ENCODE peak calls at places on chromosome X, in nine cellular contexts. One of them, this sample, is unnamed.

GRCh38 chrX:119784747-119785446 is 6.5 kb downstream of the RPL39 start:
- DNase-seq in GM23248: peak; percentile 35
- DNase-seq in CD8-positive, alpha-beta memory T cell: peak; percentile 30
- DNase-seq in cardiac fibroblast: peak; percentile 47
- DNase-seq in AG10803: peak; percentile 27
- DNase-seq in effector memory CD4-positive, alpha-beta T cell: no peak
- DNase-seq in AG09309: no peak
- DNase-seq in CD8-positive, alpha-beta T cell: peak; percentile 18
- DNase-seq in cardiac muscle cell: no peak
- DNase-seq in this sample: peak; percentile 59

GRCh38 chrX:3345281-3346081 is 971 bp downstream of the MXRA5 start:
- DNase-seq in GM23248: peak; percentile 72
- DNase-seq in CD8-positive, alpha-beta memory T cell: no peak
- DNase-seq in cardiac fibroblast: peak; percentile 1
- DNase-seq in AG10803: peak; percentile 76
- DNase-seq in effector memory CD4-positive, alpha-beta T cell: no peak
- DNase-seq in AG09309: peak; percentile 7
- DNase-seq in CD8-positive, alpha-beta T cell: no peak
- DNase-seq in cardiac muscle cell: peak; percentile 57
- DNase-seq in this sample: no peak

GRCh38 chrX:17377795-17378194 is 2.8 kb downstream of the NHS start:
- DNase-seq in GM23248: peak; percentile 13
- DNase-seq in CD8-positive, alpha-beta memory T cell: no peak
- DNase-seq in cardiac fibroblast: peak; percentile 1
- DNase-seq in AG10803: no peak
- DNase-seq in effector memory CD4-positive, alpha-beta T cell: no peak
- DNase-seq in AG09309: no peak
- DNase-seq in CD8-positive, alpha-beta T cell: no peak
- DNase-seq in cardiac muscle cell: no peak
- DNase-seq in this sample: no peak

GRCh38 chrX:16772460-16772859 is 13.8 kb upstream of the TXLNG start:
- DNase-seq in GM23248: no peak
- DNase-seq in CD8-positive, alpha-beta memory T cell: no peak
- DNase-seq in cardiac fibroblast: no peak
- DNase-seq in AG10803: no peak
- DNase-seq in effector memory CD4-positive, alpha-beta T cell: no peak
- DNase-seq in AG09309: no peak
- DNase-seq in CD8-positive, alpha-beta T cell: no peak
- DNase-seq in cardiac muscle cell: no peak
- DNase-seq in this sample: no peak

GRCh38 chrX:109472939-109473713 is 8.8 kb downstream of the GUCY2F start:
- DNase-seq in GM23248: peak; percentile 66
- DNase-seq in CD8-positive, alpha-beta memory T cell: no peak
- DNase-seq in cardiac fibroblast: peak; percentile 77
- DNase-seq in AG10803: peak; percentile 5
- DNase-seq in effector memory CD4-positive, alpha-beta T cell: no peak
- DNase-seq in AG09309: no peak
- DNase-seq in CD8-positive, alpha-beta T cell: no peak
- DNase-seq in cardiac muscle cell: peak; percentile 77
- DNase-seq in this sample: peak; percentile 26

GRCh38 chrX:368811-369562 is 17.7 kb downstream of the PPP2R3B start:
- DNase-seq in GM23248: peak; percentile 63
- DNase-seq in CD8-positive, alpha-beta memory T cell: no peak
- DNase-seq in cardiac fibroblast: peak; percentile 29
- DNase-seq in AG10803: peak; percentile 65
- DNase-seq in effector memory CD4-positive, alpha-beta T cell: no peak
- DNase-seq in AG09309: no peak
- DNase-seq in CD8-positive, alpha-beta T cell: no peak
- DNase-seq in cardiac muscle cell: peak; percentile 85
- DNase-seq in this sample: no peak

GRCh38 chrX:17805120-17805519 is 56.0 kb downstream of the RAI2 start:
- DNase-seq in GM23248: no peak
- DNase-seq in CD8-positive, alpha-beta memory T cell: no peak
- DNase-seq in cardiac fibroblast: no peak
- DNase-seq in AG10803: no peak
- DNase-seq in effector memory CD4-positive, alpha-beta T cell: no peak
- DNase-seq in AG09309: no peak
- DNase-seq in CD8-positive, alpha-beta T cell: no peak
- DNase-seq in cardiac muscle cell: no peak
- DNase-seq in this sample: no peak

GRCh38 chrX:119398974-119399771 is at the start of gene SLC25A43:
- DNase-seq in GM23248: peak; percentile 61
- DNase-seq in CD8-positive, alpha-beta memory T cell: peak; percentile 8
- DNase-seq in cardiac fibroblast: peak; percentile 20
- DNase-seq in AG10803: peak; percentile 26
- DNase-seq in effector memory CD4-positive, alpha-beta T cell: peak; percentile 0
- DNase-seq in AG09309: no peak
- DNase-seq in CD8-positive, alpha-beta T cell: peak; percentile 24
- DNase-seq in cardiac muscle cell: peak; percentile 40
- DNase-seq in this sample: peak; percentile 58

GRCh38 chrX:150570512-150570911 is 2.1 kb downstream of the MTM1 start:
- DNase-seq in GM23248: no peak
- DNase-seq in CD8-positive, alpha-beta memory T cell: no peak
- DNase-seq in cardiac fibroblast: no peak
- DNase-seq in AG10803: no peak
- DNase-seq in effector memory CD4-positive, alpha-beta T cell: no peak
- DNase-seq in AG09309: no peak
- DNase-seq in CD8-positive, alpha-beta T cell: no peak
- DNase-seq in cardiac muscle cell: no peak
- DNase-seq in this sample: peak; percentile 57

GRCh38 chrX:46588263-46588662 is 14.7 kb downstream of the CHST7 start:
- DNase-seq in GM23248: peak; percentile 66
- DNase-seq in CD8-positive, alpha-beta memory T cell: no peak
- DNase-seq in cardiac fibroblast: peak; percentile 86
- DNase-seq in AG10803: peak; percentile 76
- DNase-seq in effector memory CD4-positive, alpha-beta T cell: no peak
- DNase-seq in AG09309: no peak
- DNase-seq in CD8-positive, alpha-beta T cell: peak; percentile 26
- DNase-seq in cardiac muscle cell: no peak
- DNase-seq in this sample: no peak

GRCh38 chrX:17082831-17083230 is 136.4 kb downstream of the REPS2 start:
- DNase-seq in GM23248: peak; percentile 25
- DNase-seq in CD8-positive, alpha-beta memory T cell: no peak
- DNase-seq in cardiac fibroblast: peak; percentile 2
- DNase-seq in AG10803: peak; percentile 4
- DNase-seq in effector memory CD4-positive, alpha-beta T cell: no peak
- DNase-seq in AG09309: no peak
- DNase-seq in CD8-positive, alpha-beta T cell: no peak
- DNase-seq in cardiac muscle cell: no peak
- DNase-seq in this sample: peak; percentile 8

GRCh38 chrX:57406149-57406548 is 119.6 kb downstream of the FAAH2 start:
- DNase-seq in GM23248: no peak
- DNase-seq in CD8-positive, alpha-beta memory T cell: no peak
- DNase-seq in cardiac fibroblast: no peak
- DNase-seq in AG10803: no peak
- DNase-seq in effector memory CD4-positive, alpha-beta T cell: no peak
- DNase-seq in AG09309: no peak
- DNase-seq in CD8-positive, alpha-beta T cell: no peak
- DNase-seq in cardiac muscle cell: peak; percentile 17
- DNase-seq in this sample: no peak

GRCh38 chrX:54280466-54280865 is 77.4 kb downstream of the WNK3 start:
- DNase-seq in GM23248: no peak
- DNase-seq in CD8-positive, alpha-beta memory T cell: no peak
- DNase-seq in cardiac fibroblast: no peak
- DNase-seq in AG10803: no peak
- DNase-seq in effector memory CD4-positive, alpha-beta T cell: no peak
- DNase-seq in AG09309: no peak
- DNase-seq in CD8-positive, alpha-beta T cell: no peak
- DNase-seq in cardiac muscle cell: no peak
- DNase-seq in this sample: no peak

GRCh38 chrX:13646154-13646549 is 6.8 kb upstream of the TCEANC start:
- DNase-seq in GM23248: peak; percentile 77
- DNase-seq in CD8-positive, alpha-beta memory T cell: no peak
- DNase-seq in cardiac fibroblast: peak; percentile 72
- DNase-seq in AG10803: peak; percentile 66
- DNase-seq in effector memory CD4-positive, alpha-beta T cell: no peak
- DNase-seq in AG09309: no peak
- DNase-seq in CD8-positive, alpha-beta T cell: no peak
- DNase-seq in cardiac muscle cell: peak; percentile 70
- DNase-seq in this sample: peak; percentile 51

GRCh38 chrX:30939928-30940327 is 50.9 kb upstream of the TAB3 start:
- DNase-seq in GM23248: no peak
- DNase-seq in CD8-positive, alpha-beta memory T cell: no peak
- DNase-seq in cardiac fibroblast: no peak
- DNase-seq in AG10803: no peak
- DNase-seq in effector memory CD4-positive, alpha-beta T cell: no peak
- DNase-seq in AG09309: no peak
- DNase-seq in CD8-positive, alpha-beta T cell: no peak
- DNase-seq in cardiac muscle cell: no peak
- DNase-seq in this sample: no peak

GRCh38 chrX:12903646-12904045 is 2.8 kb upstream of the TLR8 start:
- DNase-seq in GM23248: peak; percentile 35
- DNase-seq in CD8-positive, alpha-beta memory T cell: no peak
- DNase-seq in cardiac fibroblast: no peak
- DNase-seq in AG10803: peak; percentile 73
- DNase-seq in effector memory CD4-positive, alpha-beta T cell: no peak
- DNase-seq in AG09309: no peak
- DNase-seq in CD8-positive, alpha-beta T cell: no peak
- DNase-seq in cardiac muscle cell: no peak
- DNase-seq in this sample: no peak

GRCh38 chrX:65578346-65578745 is 43.8 kb upstream of the LAS1L start:
- DNase-seq in GM23248: no peak
- DNase-seq in CD8-positive, alpha-beta memory T cell: no peak
- DNase-seq in cardiac fibroblast: no peak
- DNase-seq in AG10803: no peak
- DNase-seq in effector memory CD4-positive, alpha-beta T cell: no peak
- DNase-seq in AG09309: no peak
- DNase-seq in CD8-positive, alpha-beta T cell: no peak
- DNase-seq in cardiac muscle cell: no peak
- DNase-seq in this sample: no peak

GRCh38 chrX:130118941-130119640 is 8.8 kb upstream of the ELF4 start:
- DNase-seq in GM23248: peak; percentile 57
- DNase-seq in CD8-positive, alpha-beta memory T cell: no peak
- DNase-seq in cardiac fibroblast: peak; percentile 38
- DNase-seq in AG10803: peak; percentile 51
- DNase-seq in effector memory CD4-positive, alpha-beta T cell: no peak
- DNase-seq in AG09309: no peak
- DNase-seq in CD8-positive, alpha-beta T cell: no peak
- DNase-seq in cardiac muscle cell: no peak
- DNase-seq in this sample: no peak
- H3K4me3 ChIP-seq in GM23248: peak overlapping the region; percentile 51
- H3K4me3 ChIP-seq in CD8-positive, alpha-beta memory T cell: no peak overlapping the region
- H3K4me3 ChIP-seq in cardiac fibroblast: no peak overlapping the region
- H3K4me3 ChIP-seq in AG10803: peak overlapping the region; percentile 41
- H3K4me3 ChIP-seq in effector memory CD4-positive, alpha-beta T cell: no peak overlapping the region
- H3K4me3 ChIP-seq in AG09309: peak overlapping the region; percentile 6
- H3K4me3 ChIP-seq in CD8-positive, alpha-beta T cell: no peak overlapping the region
- H3K4me3 ChIP-seq in cardiac muscle cell: no peak overlapping the region
- H3K4me3 ChIP-seq in this sample: no peak overlapping the region

DNA sequence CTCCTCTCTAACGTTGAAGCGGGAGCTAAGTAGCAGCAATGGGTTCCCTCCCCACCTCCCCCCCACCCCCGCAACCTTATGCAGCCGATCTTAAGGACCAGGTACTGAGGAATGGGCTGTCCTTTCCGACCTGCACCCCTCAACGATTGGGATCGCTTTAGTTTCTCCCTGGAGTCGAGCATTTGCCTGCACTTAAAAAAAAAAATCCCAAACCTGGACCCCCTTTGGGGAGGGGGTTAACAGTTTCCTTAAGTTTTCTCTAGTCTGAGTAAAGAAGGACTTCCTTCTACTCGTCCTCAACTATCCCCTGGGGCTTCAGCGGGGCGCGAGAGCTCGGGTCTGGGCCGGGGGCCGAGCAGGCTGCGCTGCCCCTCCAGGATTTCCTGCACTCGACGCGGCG is 25.7 kb upstream of the BCORL1 start:
- DNase-seq in GM23248: no peak
- DNase-seq in CD8-positive, alpha-beta memory T cell: no peak
- DNase-seq in cardiac fibroblast: no peak
- DNase-seq in AG10803: no peak
- DNase-seq in effector memory CD4-positive, alpha-beta T cell: no peak
- DNase-seq in AG09309: no peak
- DNase-seq in CD8-positive, alpha-beta T cell: no peak
- DNase-seq in cardiac muscle cell: no peak
- DNase-seq in this sample: no peak
- H3K4me3 ChIP-seq in GM23248: peak overlapping the region; percentile 58
- H3K4me3 ChIP-seq in CD8-positive, alpha-beta memory T cell: no peak overlapping the region
- H3K4me3 ChIP-seq in cardiac fibroblast: peak overlapping the region; percentile 15
- H3K4me3 ChIP-seq in AG10803: peak overlapping the region; percentile 35
- H3K4me3 ChIP-seq in effector memory CD4-positive, alpha-beta T cell: peak overlapping the region; percentile 46
- H3K4me3 ChIP-seq in AG09309: peak overlapping the region; percentile 32
- H3K4me3 ChIP-seq in CD8-positive, alpha-beta T cell: no peak overlapping the region
- H3K4me3 ChIP-seq in cardiac muscle cell: peak overlapping the region; percentile 19
- H3K4me3 ChIP-seq in this sample: peak overlapping the region; percentile 36

DNA sequence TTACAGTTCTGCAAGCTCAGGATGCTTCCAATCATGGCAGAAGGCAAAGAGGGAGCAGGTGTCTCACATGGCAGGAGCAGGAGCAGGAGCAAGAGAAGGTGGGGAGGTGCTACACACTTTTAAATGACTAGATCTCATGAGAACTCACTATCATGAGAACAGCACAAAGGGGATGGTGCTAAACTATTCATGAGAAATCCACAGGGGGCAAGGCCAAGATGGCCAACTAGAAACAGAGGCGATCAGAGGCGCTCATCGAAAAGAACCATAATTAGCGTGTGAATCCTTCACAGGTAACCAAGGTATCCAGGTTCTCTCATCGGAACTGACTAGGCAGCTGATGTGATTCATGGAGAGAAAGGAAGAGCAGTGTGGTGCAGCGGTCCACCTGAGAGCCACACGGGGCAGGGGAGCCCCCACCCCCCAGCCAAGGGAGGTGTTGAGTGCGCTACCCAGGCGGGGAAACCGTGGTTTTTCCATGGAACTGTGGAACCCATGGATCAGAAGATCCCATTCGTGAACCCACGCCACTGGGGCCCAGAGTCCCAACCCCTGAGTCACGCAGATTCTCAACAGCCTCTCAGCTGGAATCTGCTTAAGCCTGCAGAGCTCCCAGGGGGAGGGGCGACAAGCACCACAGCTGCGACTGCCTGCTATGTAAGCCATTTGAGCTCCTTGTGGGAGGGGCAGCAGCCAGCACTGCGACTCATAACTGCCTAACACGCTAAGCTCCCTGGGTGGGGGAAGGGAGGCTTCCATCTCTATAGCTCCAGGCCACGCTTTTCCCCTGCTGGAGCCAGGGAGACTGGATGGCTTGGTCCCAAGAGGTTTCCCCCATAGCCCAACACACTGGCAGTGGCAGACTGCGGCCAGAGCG is 46.7 kb downstream of the FGF16 start:
- DNase-seq in GM23248: peak; percentile 55
- DNase-seq in CD8-positive, alpha-beta memory T cell: no peak
- DNase-seq in cardiac fibroblast: peak; percentile 59
- DNase-seq in AG10803: peak; percentile 69
- DNase-seq in effector memory CD4-positive, alpha-beta T cell: no peak
- DNase-seq in AG09309: peak; percentile 10
- DNase-seq in CD8-positive, alpha-beta T cell: no peak
- DNase-seq in cardiac muscle cell: peak; percentile 11
- DNase-seq in this sample: no peak
- H3K4me3 ChIP-seq in GM23248: no peak overlapping the region
- H3K4me3 ChIP-seq in CD8-positive, alpha-beta memory T cell: no peak overlapping the region
- H3K4me3 ChIP-seq in cardiac fibroblast: no peak overlapping the region
- H3K4me3 ChIP-seq in AG10803: no peak overlapping the region
- H3K4me3 ChIP-seq in effector memory CD4-positive, alpha-beta T cell: no peak overlapping the region
- H3K4me3 ChIP-seq in AG09309: no peak overlapping the region
- H3K4me3 ChIP-seq in CD8-positive, alpha-beta T cell: no peak overlapping the region
- H3K4me3 ChIP-seq in cardiac muscle cell: no peak overlapping the region
- H3K4me3 ChIP-seq in this sample: no peak overlapping the region

DNA sequence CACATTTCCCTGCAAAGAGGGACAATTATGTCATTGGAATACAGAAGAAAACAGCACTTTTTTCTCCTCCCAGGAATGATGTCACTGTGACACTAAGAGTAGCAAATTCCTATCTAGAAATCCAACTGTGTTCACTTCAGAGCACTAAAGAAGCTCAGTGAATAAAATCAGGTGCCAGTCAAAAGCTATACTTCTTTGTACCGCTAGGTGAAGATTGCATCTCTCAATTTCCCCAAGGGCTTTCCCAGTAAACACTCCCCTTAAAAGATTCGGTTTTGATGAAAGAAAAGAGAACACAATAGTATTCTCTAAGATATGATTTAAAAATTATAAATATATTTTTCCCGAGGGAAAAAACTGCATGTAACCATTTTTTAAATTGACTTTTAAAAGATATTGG is 104.7 kb upstream of the MID1 start:
- DNase-seq in GM23248: no peak
- DNase-seq in CD8-positive, alpha-beta memory T cell: no peak
- DNase-seq in cardiac fibroblast: no peak
- DNase-seq in AG10803: no peak
- DNase-seq in effector memory CD4-positive, alpha-beta T cell: no peak
- DNase-seq in AG09309: no peak
- DNase-seq in CD8-positive, alpha-beta T cell: no peak
- DNase-seq in cardiac muscle cell: no peak
- DNase-seq in this sample: no peak
- H3K4me3 ChIP-seq in GM23248: no peak overlapping the region
- H3K4me3 ChIP-seq in CD8-positive, alpha-beta memory T cell: no peak overlapping the region
- H3K4me3 ChIP-seq in cardiac fibroblast: no peak overlapping the region
- H3K4me3 ChIP-seq in AG10803: no peak overlapping the region
- H3K4me3 ChIP-seq in effector memory CD4-positive, alpha-beta T cell: no peak overlapping the region
- H3K4me3 ChIP-seq in AG09309: no peak overlapping the region
- H3K4me3 ChIP-seq in CD8-positive, alpha-beta T cell: no peak overlapping the region
- H3K4me3 ChIP-seq in cardiac muscle cell: no peak overlapping the region
- H3K4me3 ChIP-seq in this sample: no peak overlapping the region

This sample was measured in GM12865.